ENCODE peak calls at places on chromosomes 7 and 10, in ten cellular contexts. V is thyroid gland, S is OCI-LY7, I is kidney tubule cell, R is BJ, U is amygdala, W is glutamatergic neuron, A is progenitor cell of endocrine pancreas, Y is caudate nucleus, F is cardiac fibroblast. K is an unnamed sample.
A peak's percentile ranks its signal among the peaks of the same experiment; 100 is the strongest.

GRCh38 chr10:96587255-96588059 is 645 bp upstream of the TM9SF3 start:
- DNase-seq in U (peak; percentile 55), W (no peak), R (peak; percentile 37), S (peak; percentile 39), I (peak; percentile 79), Y (no peak), V (peak; percentile 59), A (no peak), F (peak; percentile 88), K (no peak)

GRCh38 chr10:13593560-13593959 is 6.8 kb downstream of the PRPF18 start:
- DNase-seq in U (no peak), A (no peak), V (no peak), R (peak; percentile 14), I (no peak), F (peak; percentile 70), Y (no peak), W (no peak), S (no peak), K (no peak)

GRCh38 chr10:83574770-83575169 is 564.5 kb upstream of the GHITM start:
- DNase-seq in A (no peak), I (no peak), F (no peak), R (no peak), S (no peak), V (no peak), W (no peak), Y (no peak), U (no peak), K (no peak)

GRCh38 chr10:98269435-98269912 is 1.5 kb upstream of the LOXL4 start:
- DNase-seq in S (no peak), Y (no peak), V (peak; percentile 99), W (peak; percentile 47), R (peak; percentile 44), I (peak; percentile 98), F (peak; percentile 90), A (no peak), U (no peak), K (no peak)

GRCh38 chr7:47535033-47535703 is 46.7 kb downstream of the TNS3 start:
- DNase-seq in S (no peak), A (no peak), F (no peak), V (no peak), I (peak; percentile 23), W (no peak), Y (no peak), U (no peak), R (no peak), K (no peak)

GRCh38 chr10:21285742-21286311 is 239.7 kb downstream of the SKIDA1 start:
- DNase-seq in U (no peak), S (no peak), F (no peak), A (no peak), I (peak; percentile 94), R (no peak), V (no peak), Y (no peak), W (no peak), K (no peak)

GRCh38 chr10:48985621-48986158 is 46.0 kb upstream of the LRRC18 start:
- DNase-seq in V (no peak), I (no peak), A (no peak), Y (no peak), U (no peak), F (no peak), S (no peak), R (no peak), W (no peak), K (no peak)

GRCh38 chr10:103523683-103524082 is 30.2 kb downstream of the NEURL1 start:
- DNase-seq in I (no peak), V (no peak), A (no peak), S (no peak), Y (no peak), R (no peak), F (no peak), W (no peak), U (no peak), K (no peak)

GRCh38 chr7:94183289-94183749 is 179.2 kb upstream of the BET1 start:
- DNase-seq in S (no peak), I (peak; percentile 99), V (no peak), Y (no peak), R (peak; percentile 100), F (peak; percentile 100), A (no peak), U (no peak), W (no peak), K (no peak)

GRCh38 chr10:1048349-1048731 is 579 bp downstream of the IDI1 start:
- DNase-seq in S (no peak), U (no peak), I (no peak), W (no peak), A (no peak), F (peak; percentile 49), R (no peak), V (peak; percentile 42), Y (no peak), K (no peak)

GRCh38 chr7:151013728-151014497 is 10.4 kb downstream of the ATG9B start:
- DNase-seq in I (peak; percentile 81), R (peak; percentile 11), W (peak; percentile 96), F (peak; percentile 63), V (peak; percentile 38), S (no peak), A (peak; percentile 44), Y (peak; percentile 45), U (peak; percentile 63), K (peak; percentile 86)

GRCh38 chr7:28483112-28483511 is 70.8 kb downstream of the CREB5 start:
- DNase-seq in S (no peak), Y (no peak), I (peak; percentile 28), U (no peak), A (no peak), R (no peak), V (no peak), W (no peak), F (peak; percentile 2), K (no peak)

GRCh38 chr7:98630770-98631169 is 13.7 kb downstream of the NPTX2 start:
- DNase-seq in F (no peak), A (no peak), Y (no peak), S (no peak), U (no peak), V (no peak), R (no peak), I (no peak), W (no peak), K (no peak)

GRCh38 chr10:131113892-131114291 is 197.6 kb downstream of the TCERG1L start:
- DNase-seq in Y (no peak), S (no peak), R (no peak), U (no peak), F (no peak), W (no peak), V (no peak), I (no peak), A (no peak), K (no peak)

GRCh38 chr10:72133517-72133916 is 45.2 kb upstream of the SPOCK2 start:
- DNase-seq in F (peak; percentile 72), S (no peak), W (no peak), R (peak; percentile 41), U (no peak), A (no peak), Y (no peak), I (peak; percentile 85), V (no peak), K (no peak)

GRCh38 chr7:115631782-115632181 is 398.8 kb downstream of the TFEC start:
- DNase-seq in U (no peak), Y (no peak), R (no peak), S (no peak), A (no peak), I (no peak), F (peak; percentile 1), W (no peak), V (no peak), K (no peak)

GRCh38 chr7:475951-476441 is 43.6 kb downstream of the PDGFA start:
- DNase-seq in W (peak; percentile 4), U (no peak), R (no peak), Y (no peak), S (no peak), I (no peak), F (no peak), V (no peak), A (no peak), K (no peak)

GRCh38 chr7:46385662-46386309 is 464.7 kb upstream of the IGFBP3 start:
- DNase-seq in A (no peak), I (peak; percentile 86), U (no peak), Y (no peak), S (no peak), V (no peak), R (peak; percentile 96), W (no peak), F (peak; percentile 86), K (no peak)

GRCh38 chr7:140238778-140239652 is 62.2 kb upstream of the KDM7A start:
- DNase-seq in Y (no peak), W (no peak), F (no peak), R (no peak), A (no peak), S (no peak), V (peak; percentile 60), U (no peak), I (peak; percentile 12), K (no peak)

GRCh38 chr7:120033114-120033513 is 239.9 kb upstream of the KCND2 start:
- DNase-seq in V (no peak), F (peak; percentile 39), U (no peak), Y (no peak), W (no peak), S (no peak), A (no peak), I (no peak), R (no peak), K (no peak)

GRCh38 chr10:69217119-69217754 is 2.9 kb upstream of the HKDC1 start:
- DNase-seq in I (peak; percentile 98), A (no peak), V (no peak), S (no peak), W (no peak), U (no peak), R (peak; percentile 66), Y (no peak), F (peak; percentile 80), K (no peak)

GRCh38 chr7:142992427-142992826 is 30.3 kb upstream of the KEL start:
- DNase-seq in Y (no peak), W (no peak), V (no peak), S (no peak), A (no peak), R (no peak), U (no peak), F (peak; percentile 25), I (no peak), K (no peak)

GRCh38 chr10:98624963-98625362 is 178.2 kb upstream of the HPS1 start:
- DNase-seq in Y (no peak), V (no peak), S (no peak), F (no peak), R (no peak), W (no peak), I (no peak), A (no peak), U (no peak), K (no peak)

GRCh38 chr7:16698200-16698910 is 52.4 kb downstream of the BZW2 start:
- DNase-seq in F (no peak), V (no peak), Y (no peak), U (no peak), A (no peak), I (no peak), R (no peak), W (no peak), S (no peak), K (no peak)

GRCh38 chr7:30091431-30092386 is 43.1 kb upstream of the MTURN start:
- DNase-seq in S (no peak), Y (no peak), V (no peak), R (peak; percentile 73), U (no peak), W (no peak), I (peak; percentile 82), A (no peak), F (peak; percentile 87), K (no peak)

GRCh38 chr10:88293651-88294230 is 289.4 kb downstream of the RNLS start:
- DNase-seq in Y (no peak), V (no peak), U (no peak), I (no peak), W (no peak), R (no peak), A (no peak), F (no peak), S (no peak), K (no peak)

K was measured in endothelial cell.